ENCODE peak calls at places on chromosome 4, in ten cellular contexts. One of them, this sample, is unnamed.

GRCh38 chr4:39883645-39884044 is 94.1 kb downstream of the PDS5A start:
- DNase-seq in psoas muscle: no peak
- DNase-seq in HL-60: no peak
- DNase-seq in fibroblast of pulmonary artery: peak; percentile 17
- DNase-seq in left lung: no peak
- DNase-seq in fibroblast of the aortic adventitia: no peak
- DNase-seq in RWPE1: no peak
- DNase-seq in K562: no peak
- DNase-seq in tibial nerve: no peak
- DNase-seq in choroid plexus epithelial cell: peak; percentile 23
- DNase-seq in this sample: no peak

GRCh38 chr4:52098618-52099017 is 47.5 kb downstream of the SPATA18 start:
- DNase-seq in choroid plexus epithelial cell: no peak
- DNase-seq in fibroblast of pulmonary artery: no peak
- DNase-seq in tibial nerve: no peak
- DNase-seq in HL-60: no peak
- DNase-seq in fibroblast of the aortic adventitia: no peak
- DNase-seq in K562: no peak
- DNase-seq in left lung: no peak
- DNase-seq in psoas muscle: no peak
- DNase-seq in RWPE1: no peak
- DNase-seq in this sample: no peak

GRCh38 chr4:5822617-5823016 is 70.3 kb downstream of the CRMP1 start:
- DNase-seq in psoas muscle: no peak
- DNase-seq in left lung: no peak
- DNase-seq in RWPE1: no peak
- DNase-seq in K562: no peak
- DNase-seq in tibial nerve: no peak
- DNase-seq in HL-60: no peak
- DNase-seq in choroid plexus epithelial cell: no peak
- DNase-seq in fibroblast of pulmonary artery: no peak
- DNase-seq in fibroblast of the aortic adventitia: no peak
- DNase-seq in this sample: no peak

GRCh38 chr4:152690706-152691651 is 11.2 kb upstream of the TMEM154 start:
- DNase-seq in fibroblast of the aortic adventitia: no peak
- DNase-seq in fibroblast of pulmonary artery: no peak
- DNase-seq in K562: no peak
- DNase-seq in left lung: no peak
- DNase-seq in psoas muscle: no peak
- DNase-seq in choroid plexus epithelial cell: peak; percentile 33
- DNase-seq in tibial nerve: no peak
- DNase-seq in HL-60: no peak
- DNase-seq in RWPE1: no peak
- DNase-seq in this sample: no peak

GRCh38 chr4:172652369-172652768 is 516.2 kb upstream of the GALNT7 start:
- DNase-seq in left lung: no peak
- DNase-seq in HL-60: no peak
- DNase-seq in psoas muscle: no peak
- DNase-seq in fibroblast of pulmonary artery: no peak
- DNase-seq in fibroblast of the aortic adventitia: no peak
- DNase-seq in K562: no peak
- DNase-seq in choroid plexus epithelial cell: no peak
- DNase-seq in tibial nerve: no peak
- DNase-seq in RWPE1: no peak
- DNase-seq in this sample: no peak

GRCh38 chr4:185738851-185739250 is 73.1 kb downstream of the SORBS2 start:
- DNase-seq in fibroblast of pulmonary artery: no peak
- DNase-seq in tibial nerve: no peak
- DNase-seq in HL-60: no peak
- DNase-seq in psoas muscle: no peak
- DNase-seq in left lung: no peak
- DNase-seq in fibroblast of the aortic adventitia: no peak
- DNase-seq in K562: no peak
- DNase-seq in RWPE1: no peak
- DNase-seq in choroid plexus epithelial cell: no peak
- DNase-seq in this sample: no peak

GRCh38 chr4:17168571-17168970 is 270.1 kb upstream of the LDB2 start:
- DNase-seq in fibroblast of the aortic adventitia: peak; percentile 90
- DNase-seq in left lung: no peak
- DNase-seq in psoas muscle: no peak
- DNase-seq in HL-60: no peak
- DNase-seq in K562: no peak
- DNase-seq in RWPE1: no peak
- DNase-seq in fibroblast of pulmonary artery: peak; percentile 90
- DNase-seq in choroid plexus epithelial cell: peak; percentile 95
- DNase-seq in tibial nerve: no peak
- DNase-seq in this sample: no peak

GRCh38 chr4:176451441-176451840 is 131.7 kb downstream of the SPCS3 start:
- DNase-seq in RWPE1: no peak
- DNase-seq in left lung: no peak
- DNase-seq in psoas muscle: no peak
- DNase-seq in choroid plexus epithelial cell: no peak
- DNase-seq in tibial nerve: no peak
- DNase-seq in HL-60: no peak
- DNase-seq in K562: no peak
- DNase-seq in fibroblast of the aortic adventitia: no peak
- DNase-seq in fibroblast of pulmonary artery: no peak
- DNase-seq in this sample: no peak

GRCh38 chr4:70954032-70954431 is 39.4 kb upstream of the DCK start:
- DNase-seq in HL-60: no peak
- DNase-seq in fibroblast of pulmonary artery: no peak
- DNase-seq in psoas muscle: no peak
- DNase-seq in left lung: no peak
- DNase-seq in choroid plexus epithelial cell: no peak
- DNase-seq in fibroblast of the aortic adventitia: no peak
- DNase-seq in RWPE1: no peak
- DNase-seq in K562: no peak
- DNase-seq in tibial nerve: no peak
- DNase-seq in this sample: no peak

GRCh38 chr4:70946944-70947343 is 44.8 kb downstream of the MOB1B start:
- DNase-seq in psoas muscle: no peak
- DNase-seq in K562: no peak
- DNase-seq in left lung: no peak
- DNase-seq in tibial nerve: no peak
- DNase-seq in choroid plexus epithelial cell: no peak
- DNase-seq in HL-60: no peak
- DNase-seq in fibroblast of the aortic adventitia: no peak
- DNase-seq in fibroblast of pulmonary artery: peak; percentile 19
- DNase-seq in RWPE1: no peak
- DNase-seq in this sample: no peak

GRCh38 chr4:70945046-70945445 is 42.9 kb downstream of the MOB1B start:
- DNase-seq in psoas muscle: no peak
- DNase-seq in HL-60: peak; percentile 36
- DNase-seq in choroid plexus epithelial cell: peak; percentile 29
- DNase-seq in RWPE1: no peak
- DNase-seq in fibroblast of the aortic adventitia: no peak
- DNase-seq in left lung: no peak
- DNase-seq in fibroblast of pulmonary artery: no peak
- DNase-seq in tibial nerve: no peak
- DNase-seq in K562: no peak
- DNase-seq in this sample: no peak

GRCh38 chr4:70945452-70946055 is 43.4 kb downstream of the MOB1B start:
- DNase-seq in psoas muscle: no peak
- DNase-seq in fibroblast of pulmonary artery: peak; percentile 16
- DNase-seq in K562: no peak
- DNase-seq in HL-60: no peak
- DNase-seq in left lung: no peak
- DNase-seq in fibroblast of the aortic adventitia: no peak
- DNase-seq in RWPE1: no peak
- DNase-seq in choroid plexus epithelial cell: peak; percentile 58
- DNase-seq in tibial nerve: no peak
- DNase-seq in this sample: no peak

GRCh38 chr4:70948665-70949284 is 44.7 kb upstream of the DCK start:
- DNase-seq in K562: no peak
- DNase-seq in choroid plexus epithelial cell: no peak
- DNase-seq in psoas muscle: no peak
- DNase-seq in left lung: no peak
- DNase-seq in HL-60: peak; percentile 30
- DNase-seq in fibroblast of pulmonary artery: no peak
- DNase-seq in tibial nerve: no peak
- DNase-seq in fibroblast of the aortic adventitia: no peak
- DNase-seq in RWPE1: no peak
- DNase-seq in this sample: no peak
- TF ChIP-seq CTCF in K562: peak; percentile 2
- TF ChIP-seq CTCF in choroid plexus epithelial cell: no peak
- TF ChIP-seq CTCF in psoas muscle: no peak
- TF ChIP-seq CTCF in left lung: no peak
- TF ChIP-seq CTCF in HL-60: no peak
- TF ChIP-seq CTCF in fibroblast of pulmonary artery: no peak
- TF ChIP-seq CTCF in tibial nerve: no peak
- TF ChIP-seq CTCF in fibroblast of the aortic adventitia: no peak
- TF ChIP-seq CTCF in RWPE1: no peak
- TF ChIP-seq CTCF in this sample: no peak

DNA sequence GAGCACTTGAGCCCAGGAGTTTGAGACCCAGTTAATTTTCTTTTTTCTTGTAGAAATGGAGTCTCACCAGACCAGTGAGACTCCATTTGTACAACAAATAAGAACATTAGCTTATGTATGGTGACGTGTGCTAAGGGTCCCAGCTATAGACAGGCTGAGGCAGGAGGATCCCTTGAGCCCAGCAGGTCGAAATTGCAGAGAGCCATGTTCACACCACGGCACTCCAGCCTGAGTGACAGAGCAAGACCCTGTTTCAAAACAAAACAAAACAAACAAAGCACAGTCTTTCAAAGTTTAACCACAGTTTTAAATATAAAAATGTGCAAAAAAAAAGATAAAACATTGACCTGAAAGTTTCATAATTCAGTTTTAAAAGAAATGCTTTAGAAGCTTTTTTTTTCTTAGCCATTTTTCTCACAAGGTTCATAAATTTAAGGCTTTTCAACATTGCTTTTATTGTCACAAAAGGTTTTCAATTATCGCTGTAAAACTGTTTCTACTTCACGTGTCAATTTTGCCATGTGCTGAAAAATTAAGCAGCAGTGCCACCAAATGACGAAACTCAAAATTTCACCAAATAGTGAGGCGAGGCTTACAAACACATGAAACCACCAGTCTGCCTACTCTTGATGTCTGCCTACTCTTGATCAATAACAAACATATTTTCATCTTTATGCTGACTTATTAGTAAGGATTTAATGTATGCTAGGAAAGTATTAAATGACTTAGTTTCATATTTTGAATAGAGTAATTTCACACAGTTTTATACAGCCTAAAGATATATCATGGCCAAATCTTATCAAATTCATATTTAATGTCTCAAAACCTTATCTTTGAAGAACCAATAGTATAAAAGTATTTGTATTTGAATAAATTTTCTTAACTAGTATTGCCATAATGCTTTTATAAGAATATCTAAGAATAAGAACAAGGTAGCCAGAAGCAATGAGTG is 126.3 kb downstream of the NEK1 start:
- DNase-seq in fibroblast of the aortic adventitia: peak; percentile 81
- DNase-seq in HL-60: peak; percentile 46
- DNase-seq in fibroblast of pulmonary artery: peak; percentile 78
- DNase-seq in RWPE1: peak; percentile 24
- DNase-seq in tibial nerve: no peak
- DNase-seq in left lung: no peak
- DNase-seq in choroid plexus epithelial cell: peak; percentile 79
- DNase-seq in K562: no peak
- DNase-seq in psoas muscle: no peak
- DNase-seq in this sample: no peak
- TF ChIP-seq CTCF in fibroblast of the aortic adventitia: peak; percentile 42
- TF ChIP-seq CTCF in HL-60: no peak
- TF ChIP-seq CTCF in fibroblast of pulmonary artery: peak; percentile 53
- TF ChIP-seq CTCF in RWPE1: peak; percentile 62
- TF ChIP-seq CTCF in tibial nerve: peak; percentile 44
- TF ChIP-seq CTCF in left lung: peak; percentile 29
- TF ChIP-seq CTCF in choroid plexus epithelial cell: peak; percentile 58
- TF ChIP-seq CTCF in K562: peak; percentile 36
- TF ChIP-seq CTCF in psoas muscle: peak; percentile 61
- TF ChIP-seq CTCF in this sample: peak; percentile 32

GRCh38 chr4:7297881-7298280 is 105.5 kb downstream of the SORCS2 start:
- DNase-seq in psoas muscle: no peak
- DNase-seq in choroid plexus epithelial cell: no peak
- DNase-seq in tibial nerve: no peak
- DNase-seq in left lung: peak; percentile 58
- DNase-seq in RWPE1: no peak
- DNase-seq in K562: no peak
- DNase-seq in HL-60: no peak
- DNase-seq in fibroblast of pulmonary artery: no peak
- DNase-seq in fibroblast of the aortic adventitia: no peak
- DNase-seq in this sample: no peak

GRCh38 chr4:7295201-7295916 is 103.0 kb downstream of the SORCS2 start:
- DNase-seq in left lung: peak; percentile 77
- DNase-seq in fibroblast of the aortic adventitia: peak; percentile 40
- DNase-seq in fibroblast of pulmonary artery: peak; percentile 18
- DNase-seq in HL-60: no peak
- DNase-seq in tibial nerve: peak; percentile 49
- DNase-seq in RWPE1: no peak
- DNase-seq in K562: no peak
- DNase-seq in psoas muscle: peak; percentile 24
- DNase-seq in choroid plexus epithelial cell: no peak
- DNase-seq in this sample: no peak

GRCh38 chr4:7296661-7297335 is 104.5 kb downstream of the SORCS2 start:
- DNase-seq in choroid plexus epithelial cell: no peak
- DNase-seq in fibroblast of the aortic adventitia: no peak
- DNase-seq in psoas muscle: no peak
- DNase-seq in fibroblast of pulmonary artery: no peak
- DNase-seq in HL-60: no peak
- DNase-seq in left lung: peak; percentile 61
- DNase-seq in tibial nerve: no peak
- DNase-seq in K562: no peak
- DNase-seq in RWPE1: no peak
- DNase-seq in this sample: no peak

GRCh38 chr4:7297374-7297773 is 105.0 kb downstream of the SORCS2 start:
- DNase-seq in RWPE1: no peak
- DNase-seq in left lung: peak; percentile 28
- DNase-seq in fibroblast of pulmonary artery: no peak
- DNase-seq in fibroblast of the aortic adventitia: no peak
- DNase-seq in choroid plexus epithelial cell: no peak
- DNase-seq in tibial nerve: no peak
- DNase-seq in HL-60: no peak
- DNase-seq in K562: no peak
- DNase-seq in psoas muscle: no peak
- DNase-seq in this sample: no peak

DNA sequence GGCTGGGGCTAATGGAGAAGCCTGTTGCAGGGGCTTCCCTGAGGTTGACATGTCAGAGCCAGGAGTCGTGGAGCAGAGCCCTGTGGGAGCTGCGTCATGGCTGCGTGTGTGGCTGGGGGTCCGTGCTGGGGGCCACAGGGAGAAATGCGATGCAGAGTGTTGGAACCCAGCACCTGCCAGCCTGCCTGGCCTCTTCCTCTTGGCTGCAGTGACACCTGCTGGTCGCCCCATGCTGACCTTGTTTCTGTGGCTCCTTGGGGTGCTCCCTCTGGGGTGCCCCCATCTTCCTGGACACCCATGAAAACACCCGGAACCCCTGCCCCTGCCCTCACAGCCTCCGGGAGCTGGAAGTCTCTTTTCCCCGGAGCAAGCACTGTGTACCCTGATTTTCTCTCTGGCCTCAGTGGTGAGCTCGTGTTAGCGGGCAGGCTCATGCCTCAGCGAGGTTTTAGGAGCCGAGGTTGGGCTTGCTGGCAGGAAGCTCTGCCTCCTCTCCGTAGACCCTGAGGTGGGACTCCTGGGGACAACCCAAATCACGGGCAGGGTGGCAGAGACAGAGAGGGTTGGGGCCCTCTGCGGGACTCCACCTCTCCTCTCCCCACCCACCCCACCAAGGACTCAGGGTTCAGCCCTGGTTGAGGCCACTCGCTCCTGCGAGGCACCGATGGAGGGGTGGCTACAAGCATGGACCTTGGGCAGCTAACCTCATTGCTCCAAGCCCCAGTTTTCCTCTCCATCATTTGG is 103.8 kb downstream of the SORCS2 start:
- DNase-seq in fibroblast of the aortic adventitia: peak; percentile 43
- DNase-seq in choroid plexus epithelial cell: peak; percentile 42
- DNase-seq in K562: peak; percentile 35
- DNase-seq in fibroblast of pulmonary artery: peak; percentile 29
- DNase-seq in RWPE1: peak; percentile 24
- DNase-seq in left lung: peak; percentile 78
- DNase-seq in psoas muscle: peak; percentile 45
- DNase-seq in tibial nerve: no peak
- DNase-seq in HL-60: no peak
- DNase-seq in this sample: no peak
- TF ChIP-seq CTCF in fibroblast of the aortic adventitia: peak; percentile 73
- TF ChIP-seq CTCF in choroid plexus epithelial cell: peak; percentile 85
- TF ChIP-seq CTCF in K562: peak; percentile 57
- TF ChIP-seq CTCF in fibroblast of pulmonary artery: peak; percentile 63
- TF ChIP-seq CTCF in RWPE1: no peak
- TF ChIP-seq CTCF in left lung: peak; percentile 28
- TF ChIP-seq CTCF in psoas muscle: peak; percentile 67
- TF ChIP-seq CTCF in tibial nerve: peak; percentile 75
- TF ChIP-seq CTCF in HL-60: no peak
- TF ChIP-seq CTCF in this sample: peak; percentile 28

GRCh38 chr4:169774466-169775445 is 17.0 kb upstream of the HPF1 start:
- DNase-seq in fibroblast of the aortic adventitia: no peak
- DNase-seq in HL-60: no peak
- DNase-seq in choroid plexus epithelial cell: no peak
- DNase-seq in RWPE1: no peak
- DNase-seq in K562: peak; percentile 48
- DNase-seq in fibroblast of pulmonary artery: peak; percentile 24
- DNase-seq in tibial nerve: no peak
- DNase-seq in left lung: peak; percentile 79
- DNase-seq in psoas muscle: no peak
- DNase-seq in this sample: no peak
- TF ChIP-seq CTCF in fibroblast of the aortic adventitia: peak; percentile 44
- TF ChIP-seq CTCF in HL-60: no peak
- TF ChIP-seq CTCF in choroid plexus epithelial cell: peak; percentile 54
- TF ChIP-seq CTCF in RWPE1: peak; percentile 30
- TF ChIP-seq CTCF in K562: peak; percentile 93
- TF ChIP-seq CTCF in fibroblast of pulmonary artery: peak; percentile 38
- TF ChIP-seq CTCF in tibial nerve: no peak
- TF ChIP-seq CTCF in left lung: no peak
- TF ChIP-seq CTCF in psoas muscle: no peak
- TF ChIP-seq CTCF in this sample: no peak

This sample was measured in suprapubic skin.